ENCODE peak calls at places on chromosomes 5 and 9, in seven cellular contexts. O is HTR-8/SVneo, R is fibroblast of lung, B is psoas muscle, S is lower lobe of right lung, D is HCT116, A is T-helper 1 cell. I is an unnamed sample.

GRCh38 chr5:156595132-156595787 is 254.8 kb upstream of the PPP1R2B start:
- DNase-seq in O (no peak), R (peak), B (peak), S (peak), D (no peak), A (no peak), I (no peak)

GRCh38 chr9:68685770-68686169 is 19.3 kb upstream of the PIP5K1B start:
- DNase-seq in O (no peak), R (no peak), B (no peak), S (no peak), D (peak), A (no peak), I (peak)

GRCh38 chr9:8822667-8823025 is 1023.1 kb upstream of the DMAC1 start:
- DNase-seq in O (no peak), R (no peak), B (no peak), S (no peak), D (no peak), A (no peak), I (no peak)

GRCh38 chr5:57524661-57525060 is 42.0 kb upstream of the ACTBL2 start:
- DNase-seq in O (no peak), R (no peak), B (no peak), S (no peak), D (no peak), A (no peak), I (no peak)

GRCh38 chr9:4962085-4962484 is 23.0 kb upstream of the JAK2 start:
- DNase-seq in O (no peak), R (no peak), B (no peak), S (no peak), D (no peak), A (no peak), I (no peak)

GRCh38 chr9:75087279-75087823 is 604 bp downstream of the NMRK1 start:
- DNase-seq in O (peak), R (peak), B (peak), S (no peak), D (no peak), A (no peak), I (no peak)

GRCh38 chr5:14101922-14102321 is 41.2 kb upstream of the TRIO start:
- DNase-seq in O (no peak), R (peak), B (no peak), S (no peak), D (no peak), A (no peak), I (no peak)

GRCh38 chr9:91768507-91768906 is 181.5 kb downstream of the ROR2 start:
- DNase-seq in O (no peak), R (no peak), B (no peak), S (no peak), D (no peak), A (no peak), I (no peak)

GRCh38 chr5:56516936-56517521 is 283.9 kb upstream of the ANKRD55 start:
- DNase-seq in O (no peak), R (no peak), B (no peak), S (no peak), D (no peak), A (no peak), I (peak)

I was measured in D341Med.